ENCODE peak calls at places on chromosomes 6 and 20, in nine cellular contexts. One of them, this sample, is unnamed. For H3K27me3 and H3K36me3, the result is how much of the 10 kb centered on the place peaks cover.

GRCh38 chr6:31680841-31681671 is at the start of gene LY6G5C:
- DNase-seq in bronchial epithelial cell: peak
- DNase-seq in transverse colon: peak
- DNase-seq in HCT116: peak
- DNase-seq in PC-9: peak
- DNase-seq in pancreas: peak
- DNase-seq in mesendoderm: peak
- DNase-seq in tibial nerve: peak
- DNase-seq in CD4-positive, CD25-positive, alpha-beta regulatory T cell: peak
- DNase-seq in this sample: peak

GRCh38 chr20:32560989-32561830 is 23.9 kb downstream of the NOL4L start:
- DNase-seq in CD4-positive, CD25-positive, alpha-beta regulatory T cell: no peak
- DNase-seq in transverse colon: no peak
- DNase-seq in tibial nerve: no peak
- DNase-seq in pancreas: no peak
- DNase-seq in HCT116: no peak
- DNase-seq in bronchial epithelial cell: no peak
- DNase-seq in mesendoderm: no peak
- DNase-seq in PC-9: no peak
- DNase-seq in this sample: no peak

GRCh38 chr6:15595461-15596173 is 67.2 kb downstream of the DTNBP1 start:
- DNase-seq in pancreas: no peak
- DNase-seq in PC-9: no peak
- DNase-seq in HCT116: no peak
- DNase-seq in mesendoderm: no peak
- DNase-seq in transverse colon: no peak
- DNase-seq in CD4-positive, CD25-positive, alpha-beta regulatory T cell: no peak
- DNase-seq in bronchial epithelial cell: peak
- DNase-seq in tibial nerve: no peak
- DNase-seq in this sample: no peak

GRCh38 chr20:23156842-23157423 is 70.8 kb upstream of the CD93 start:
- DNase-seq in bronchial epithelial cell: no peak
- DNase-seq in mesendoderm: no peak
- DNase-seq in HCT116: no peak
- DNase-seq in CD4-positive, CD25-positive, alpha-beta regulatory T cell: no peak
- DNase-seq in pancreas: no peak
- DNase-seq in tibial nerve: peak
- DNase-seq in PC-9: no peak
- DNase-seq in transverse colon: no peak
- DNase-seq in this sample: no peak

GRCh38 chr6:52642381-52642780 is 28.5 kb upstream of the TMEM14A start:
- DNase-seq in CD4-positive, CD25-positive, alpha-beta regulatory T cell: no peak
- DNase-seq in pancreas: no peak
- DNase-seq in transverse colon: no peak
- DNase-seq in HCT116: no peak
- DNase-seq in bronchial epithelial cell: no peak
- DNase-seq in PC-9: no peak
- DNase-seq in tibial nerve: no peak
- DNase-seq in mesendoderm: no peak
- DNase-seq in this sample: no peak

GRCh38 chr20:7736336-7736735 is 203.9 kb downstream of the HAO1 start:
- DNase-seq in PC-9: no peak
- DNase-seq in HCT116: no peak
- DNase-seq in transverse colon: no peak
- DNase-seq in bronchial epithelial cell: peak
- DNase-seq in CD4-positive, CD25-positive, alpha-beta regulatory T cell: no peak
- DNase-seq in tibial nerve: no peak
- DNase-seq in mesendoderm: no peak
- DNase-seq in pancreas: no peak
- DNase-seq in this sample: peak

GRCh38 chr6:152552616-152553209 is 84.4 kb downstream of the SYNE1 start:
- DNase-seq in PC-9: peak
- DNase-seq in pancreas: peak
- DNase-seq in transverse colon: peak
- DNase-seq in tibial nerve: peak
- DNase-seq in CD4-positive, CD25-positive, alpha-beta regulatory T cell: no peak
- DNase-seq in HCT116: peak
- DNase-seq in bronchial epithelial cell: peak
- DNase-seq in mesendoderm: peak
- DNase-seq in this sample: peak

GRCh38 chr6:63882208-63882607 is 246.6 kb downstream of the PHF3 start:
- DNase-seq in tibial nerve: no peak
- DNase-seq in pancreas: no peak
- DNase-seq in HCT116: peak
- DNase-seq in bronchial epithelial cell: no peak
- DNase-seq in PC-9: no peak
- DNase-seq in CD4-positive, CD25-positive, alpha-beta regulatory T cell: no peak
- DNase-seq in mesendoderm: peak
- DNase-seq in transverse colon: no peak
- DNase-seq in this sample: no peak

GRCh38 chr6:36642913-36643817 is 35.3 kb upstream of the CDKN1A start:
- DNase-seq in transverse colon: peak
- DNase-seq in tibial nerve: peak
- DNase-seq in HCT116: no peak
- DNase-seq in CD4-positive, CD25-positive, alpha-beta regulatory T cell: no peak
- DNase-seq in bronchial epithelial cell: peak
- DNase-seq in mesendoderm: no peak
- DNase-seq in PC-9: peak
- DNase-seq in pancreas: peak
- DNase-seq in this sample: peak

GRCh38 chr6:137498488-137499219 is 4.5 kb upstream of the OLIG3 start:
- DNase-seq in bronchial epithelial cell: no peak
- DNase-seq in tibial nerve: no peak
- DNase-seq in mesendoderm: no peak
- DNase-seq in HCT116: no peak
- DNase-seq in pancreas: no peak
- DNase-seq in CD4-positive, CD25-positive, alpha-beta regulatory T cell: no peak
- DNase-seq in PC-9: no peak
- DNase-seq in transverse colon: no peak
- DNase-seq in this sample: no peak

GRCh38 chr6:39086294-39086693 is 28.7 kb downstream of the SAYSD1 start:
- DNase-seq in PC-9: no peak
- DNase-seq in mesendoderm: no peak
- DNase-seq in CD4-positive, CD25-positive, alpha-beta regulatory T cell: no peak
- DNase-seq in HCT116: no peak
- DNase-seq in transverse colon: no peak
- DNase-seq in bronchial epithelial cell: no peak
- DNase-seq in tibial nerve: no peak
- DNase-seq in pancreas: no peak
- DNase-seq in this sample: no peak

GRCh38 chr20:24742436-24742835 is 206.6 kb upstream of the CST7 start:
- DNase-seq in transverse colon: no peak
- DNase-seq in bronchial epithelial cell: no peak
- DNase-seq in tibial nerve: no peak
- DNase-seq in PC-9: no peak
- DNase-seq in HCT116: no peak
- DNase-seq in CD4-positive, CD25-positive, alpha-beta regulatory T cell: no peak
- DNase-seq in mesendoderm: no peak
- DNase-seq in pancreas: no peak
- DNase-seq in this sample: no peak

GRCh38 chr20:7161690-7162089 is 394.2 kb downstream of the BMP2 start:
- DNase-seq in mesendoderm: peak
- DNase-seq in bronchial epithelial cell: peak
- DNase-seq in PC-9: no peak
- DNase-seq in HCT116: no peak
- DNase-seq in pancreas: no peak
- DNase-seq in tibial nerve: peak
- DNase-seq in transverse colon: peak
- DNase-seq in CD4-positive, CD25-positive, alpha-beta regulatory T cell: no peak
- DNase-seq in this sample: no peak

GRCh38 chr20:54199283-54199682 is 8.6 kb upstream of the PFDN4 start:
- DNase-seq in PC-9: no peak
- DNase-seq in HCT116: no peak
- DNase-seq in mesendoderm: no peak
- DNase-seq in transverse colon: no peak
- DNase-seq in tibial nerve: no peak
- DNase-seq in pancreas: no peak
- DNase-seq in bronchial epithelial cell: no peak
- DNase-seq in CD4-positive, CD25-positive, alpha-beta regulatory T cell: no peak
- DNase-seq in this sample: no peak

GRCh38 chr6:156699017-156699421 is 78.2 kb upstream of the ARID1B start:
- DNase-seq in tibial nerve: no peak
- DNase-seq in PC-9: peak
- DNase-seq in HCT116: no peak
- DNase-seq in mesendoderm: no peak
- DNase-seq in CD4-positive, CD25-positive, alpha-beta regulatory T cell: no peak
- DNase-seq in pancreas: no peak
- DNase-seq in bronchial epithelial cell: peak
- DNase-seq in transverse colon: no peak
- DNase-seq in this sample: peak

GRCh38 chr6:148611213-148611612 is 135.6 kb upstream of the UST start:
- DNase-seq in HCT116: no peak
- DNase-seq in PC-9: no peak
- DNase-seq in mesendoderm: no peak
- DNase-seq in transverse colon: peak
- DNase-seq in tibial nerve: peak
- DNase-seq in bronchial epithelial cell: peak
- DNase-seq in CD4-positive, CD25-positive, alpha-beta regulatory T cell: no peak
- DNase-seq in pancreas: peak
- DNase-seq in this sample: peak

GRCh38 chr6:42968126-42968701 is 7.7 kb downstream of the GNMT start:
- DNase-seq in tibial nerve: no peak
- DNase-seq in CD4-positive, CD25-positive, alpha-beta regulatory T cell: no peak
- DNase-seq in pancreas: no peak
- DNase-seq in PC-9: no peak
- DNase-seq in mesendoderm: no peak
- DNase-seq in transverse colon: no peak
- DNase-seq in HCT116: no peak
- DNase-seq in bronchial epithelial cell: no peak
- DNase-seq in this sample: no peak

GRCh38 chr6:145544031-145544430 is 191.3 kb downstream of the EPM2A start:
- DNase-seq in mesendoderm: no peak
- DNase-seq in bronchial epithelial cell: peak
- DNase-seq in pancreas: no peak
- DNase-seq in transverse colon: no peak
- DNase-seq in HCT116: peak
- DNase-seq in PC-9: peak
- DNase-seq in CD4-positive, CD25-positive, alpha-beta regulatory T cell: no peak
- DNase-seq in tibial nerve: no peak
- DNase-seq in this sample: peak

GRCh38 chr6:10534418-10534760 is 13.2 kb downstream of the GCNT2 start:
- DNase-seq in transverse colon: no peak
- DNase-seq in CD4-positive, CD25-positive, alpha-beta regulatory T cell: no peak
- DNase-seq in bronchial epithelial cell: no peak
- DNase-seq in mesendoderm: no peak
- DNase-seq in pancreas: no peak
- DNase-seq in HCT116: no peak
- DNase-seq in PC-9: no peak
- DNase-seq in tibial nerve: no peak
- DNase-seq in this sample: no peak

GRCh38 chr20:11891081-11891826 is 26.4 kb upstream of the BTBD3 start:
- DNase-seq in tibial nerve: peak
- DNase-seq in PC-9: no peak
- DNase-seq in mesendoderm: peak
- DNase-seq in pancreas: peak
- DNase-seq in HCT116: no peak
- DNase-seq in transverse colon: peak
- DNase-seq in CD4-positive, CD25-positive, alpha-beta regulatory T cell: no peak
- DNase-seq in bronchial epithelial cell: no peak
- DNase-seq in this sample: peak
- H3K4me3 ChIP-seq in tibial nerve: peak
- H3K4me3 ChIP-seq in PC-9: peak
- H3K4me3 ChIP-seq in mesendoderm: peak
- H3K4me3 ChIP-seq in pancreas: peak
- H3K4me3 ChIP-seq in HCT116: peak
- H3K4me3 ChIP-seq in transverse colon: peak
- H3K4me3 ChIP-seq in CD4-positive, CD25-positive, alpha-beta regulatory T cell: no peak
- H3K4me3 ChIP-seq in bronchial epithelial cell: peak
- H3K4me3 ChIP-seq in this sample: peak

GRCh38 chr20:62574612-62574993 is 67.7 kb upstream of the SLCO4A1 start:
- DNase-seq in bronchial epithelial cell: no peak
- DNase-seq in HCT116: no peak
- DNase-seq in transverse colon: no peak
- DNase-seq in pancreas: no peak
- DNase-seq in PC-9: no peak
- DNase-seq in mesendoderm: no peak
- DNase-seq in tibial nerve: no peak
- DNase-seq in CD4-positive, CD25-positive, alpha-beta regulatory T cell: no peak
- DNase-seq in this sample: no peak
- H3K27me3 ChIP-seq in bronchial epithelial cell: under half
- H3K27me3 ChIP-seq in HCT116: under half
- H3K27me3 ChIP-seq in transverse colon: under half
- H3K27me3 ChIP-seq in pancreas: under half
- H3K27me3 ChIP-seq in PC-9: half or more
- H3K27me3 ChIP-seq in mesendoderm: under half
- H3K27me3 ChIP-seq in tibial nerve: under half
- H3K27me3 ChIP-seq in CD4-positive, CD25-positive, alpha-beta regulatory T cell: under half
- H3K27me3 ChIP-seq in this sample: under half

GRCh38 chr6:129113637-129114036 is 230.7 kb downstream of the LAMA2 start:
- DNase-seq in mesendoderm: no peak
- DNase-seq in transverse colon: no peak
- DNase-seq in bronchial epithelial cell: no peak
- DNase-seq in PC-9: no peak
- DNase-seq in tibial nerve: no peak
- DNase-seq in HCT116: no peak
- DNase-seq in pancreas: no peak
- DNase-seq in CD4-positive, CD25-positive, alpha-beta regulatory T cell: no peak
- DNase-seq in this sample: no peak
- H3K36me3 ChIP-seq in mesendoderm: under half
- H3K36me3 ChIP-seq in transverse colon: under half
- H3K36me3 ChIP-seq in bronchial epithelial cell: under half
- H3K36me3 ChIP-seq in PC-9: under half
- H3K36me3 ChIP-seq in tibial nerve: under half
- H3K36me3 ChIP-seq in HCT116: under half
- H3K36me3 ChIP-seq in pancreas: under half
- H3K36me3 ChIP-seq in CD4-positive, CD25-positive, alpha-beta regulatory T cell: under half
- H3K36me3 ChIP-seq in this sample: under half

DNA sequence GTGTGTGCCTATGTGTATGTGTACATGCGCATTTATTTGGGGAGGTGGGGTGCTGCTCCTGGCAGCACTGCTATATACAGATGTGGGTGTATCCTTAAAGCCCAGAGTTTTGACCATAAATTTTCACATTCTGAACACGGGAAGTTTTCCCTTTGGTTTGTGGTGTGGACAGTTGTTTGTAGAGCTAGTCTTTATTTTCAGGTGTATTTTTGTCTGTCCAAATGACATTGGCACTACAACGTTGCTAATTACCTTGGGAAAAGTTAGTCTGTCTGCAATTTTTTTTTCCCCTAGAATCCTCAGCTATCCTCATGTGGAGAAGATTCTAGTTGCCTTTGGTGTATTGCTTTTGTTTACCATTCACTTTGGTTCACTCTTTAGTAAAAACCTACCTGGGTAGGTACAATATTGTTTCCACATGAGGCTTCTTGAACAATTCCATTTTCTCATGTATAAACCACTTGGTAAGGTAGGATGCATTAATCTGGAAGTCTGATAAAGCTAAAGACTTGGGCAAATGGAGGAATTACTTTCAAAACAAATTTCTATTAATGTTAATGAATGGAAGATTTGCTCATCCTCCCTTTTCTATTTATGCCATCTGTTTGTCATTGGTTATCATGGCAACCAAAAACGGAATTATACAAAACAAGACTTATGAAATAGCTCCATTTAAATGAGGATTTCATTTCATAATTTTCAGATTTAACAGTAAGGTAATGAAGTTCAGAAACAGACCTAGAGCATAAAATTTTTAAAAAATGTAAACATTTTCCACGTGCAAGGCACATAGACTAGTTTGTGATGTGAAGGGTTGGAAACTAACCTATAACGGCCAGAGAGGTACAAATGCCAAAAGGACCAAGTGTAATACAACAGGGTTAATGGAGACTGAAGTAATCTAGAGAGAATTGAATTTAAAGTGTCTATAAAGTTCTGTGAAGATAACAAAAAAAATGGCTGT is 3.9 kb downstream of the CCN2 start:
- DNase-seq in HCT116: no peak
- DNase-seq in CD4-positive, CD25-positive, alpha-beta regulatory T cell: no peak
- DNase-seq in mesendoderm: peak
- DNase-seq in bronchial epithelial cell: peak
- DNase-seq in PC-9: no peak
- DNase-seq in tibial nerve: no peak
- DNase-seq in transverse colon: no peak
- DNase-seq in pancreas: no peak
- DNase-seq in this sample: peak
- H3K4me3 ChIP-seq in HCT116: no peak
- H3K4me3 ChIP-seq in CD4-positive, CD25-positive, alpha-beta regulatory T cell: no peak
- H3K4me3 ChIP-seq in mesendoderm: no peak
- H3K4me3 ChIP-seq in bronchial epithelial cell: no peak
- H3K4me3 ChIP-seq in PC-9: no peak
- H3K4me3 ChIP-seq in tibial nerve: no peak
- H3K4me3 ChIP-seq in transverse colon: peak
- H3K4me3 ChIP-seq in pancreas: no peak
- H3K4me3 ChIP-seq in this sample: peak